ENCODE peak calls at places on chromosomes 12 and 14, in five cellular contexts. H is right lobe of liver; E is HFF-Myc; I is thoracic aorta; W is effector memory CD4-positive, alpha-beta T cell. C is an unnamed sample.

GRCh38 chr14:64826333-64826732 is 53.4 kb downstream of the SPTB start:
- DNase-seq in H (no peak), E (no peak), I (no peak), W (no peak), C (no peak)

GRCh38 chr12:95237315-95237714 is 19.7 kb downstream of the VEZT start:
- DNase-seq in H (no peak), E (no peak), I (no peak), W (no peak), C (no peak)

GRCh38 chr12:112875608-112876007 is 31.2 kb upstream of the OAS1 start:
- DNase-seq in H (no peak), E (no peak), I (no peak), W (no peak), C (no peak)

GRCh38 chr12:19224746-19225145 is 95.2 kb downstream of the PLEKHA5 start:
- DNase-seq in H (no peak), E (no peak), I (no peak), W (no peak), C (no peak)

GRCh38 chr12:106170285-106170684 is 31.5 kb upstream of the NUAK1 start:
- DNase-seq in H (no peak), E (no peak), I (no peak), W (no peak), C (no peak)

GRCh38 chr14:54579606-54580005 is 12.7 kb downstream of the SAMD4A start:
- DNase-seq in H (no peak), E (no peak), I (no peak), W (no peak), C (no peak)

GRCh38 chr12:49664591-49665146 is 41.3 kb downstream of the PRPF40B start:
- DNase-seq in H (no peak), E (no peak), I (no peak), W (no peak), C (no peak)

GRCh38 chr12:52009081-52009751 is 2.5 kb downstream of the TAMALIN start:
- DNase-seq in H (peak), E (no peak), I (no peak), W (no peak), C (no peak)

GRCh38 chr12:75444444-75445136 is 36.0 kb upstream of the GLIPR1 start:
- DNase-seq in H (no peak), E (no peak), I (no peak), W (no peak), C (no peak)

GRCh38 chr12:87441511-87441910 is 587.7 kb downstream of the C12orf50 start:
- DNase-seq in H (no peak), E (no peak), I (no peak), W (no peak), C (no peak)

GRCh38 chr12:27463826-27464554 is 17.5 kb downstream of the SMCO2 start:
- DNase-seq in H (no peak), E (no peak), I (no peak), W (no peak), C (no peak)

GRCh38 chr12:95201056-95201670 is 16.1 kb downstream of the FGD6 start:
- DNase-seq in H (no peak), E (no peak), I (no peak), W (no peak), C (no peak)

GRCh38 chr12:49627752-49628360 is 4.5 kb downstream of the PRPF40B start:
- DNase-seq in H (no peak), E (no peak), I (no peak), W (no peak), C (no peak)

GRCh38 chr14:59283380-59283779 is 94.9 kb downstream of the DAAM1 start:
- DNase-seq in H (no peak), E (no peak), I (no peak), W (no peak), C (no peak)

GRCh38 chr12:130164931-130165330 is 2.7 kb downstream of the FZD10 start:
- DNase-seq in H (no peak), E (no peak), I (no peak), W (no peak), C (no peak)

GRCh38 chr12:105481906-105482305 is 151.4 kb downstream of the C12orf75 start:
- DNase-seq in H (no peak), E (no peak), I (no peak), W (no peak), C (no peak)

GRCh38 chr14:45249847-45250575 is 3.0 kb downstream of the MIS18BP1 start:
- DNase-seq in H (no peak), E (peak), I (no peak), W (no peak), C (no peak)

GRCh38 chr14:64971452-64971889 is 665 bp downstream of the RAB15 start:
- DNase-seq in H (no peak), E (no peak), I (no peak), W (no peak), C (no peak)

GRCh38 chr12:104602426-104602825 is 145.7 kb downstream of the CHST11 start:
- DNase-seq in H (no peak), E (no peak), I (no peak), W (no peak), C (no peak)

GRCh38 chr12:50419112-50419909 is 18.6 kb downstream of the LARP4 start:
- DNase-seq in H (no peak), E (no peak), I (no peak), W (no peak), C (no peak)

GRCh38 chr12:130838951-130839769 is at the start of gene STX2:
- DNase-seq in H (peak), E (peak), I (no peak), W (peak), C (no peak)

GRCh38 chr12:71014180-71014785 is 93.7 kb upstream of the PTPRR start:
- DNase-seq in H (no peak), E (no peak), I (no peak), W (no peak), C (peak)

GRCh38 chr12:133107121-133107520 is 23.0 kb downstream of the ZNF891 start:
- DNase-seq in H (no peak), E (no peak), I (no peak), W (no peak), C (no peak)

GRCh38 chr14:93788557-93789365 is 476 bp upstream of the PRIMA1 start:
- DNase-seq in H (no peak), E (no peak), I (no peak), W (no peak), C (no peak)

GRCh38 chr14:97177016-97177415 is 379.8 kb downstream of the VRK1 start:
- DNase-seq in H (no peak), E (no peak), I (no peak), W (no peak), C (peak)

DNA sequence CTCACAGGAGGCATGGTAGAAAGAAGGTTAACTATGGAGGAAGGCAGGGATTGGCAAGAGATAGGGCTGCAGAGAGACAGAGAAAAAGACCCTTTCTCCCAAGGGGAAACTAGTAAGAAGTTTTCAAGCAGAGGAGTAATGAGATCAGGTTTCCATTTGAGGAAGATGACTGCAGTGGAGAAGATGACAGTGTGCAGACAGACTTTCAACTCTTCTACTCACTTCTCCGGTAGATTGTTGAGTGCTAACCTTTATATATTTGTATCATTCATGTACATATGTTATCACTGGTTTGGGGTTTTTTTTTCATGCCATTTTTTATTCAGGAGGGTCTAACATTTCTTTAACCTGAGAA is 5.9 kb upstream of the B3GNT4 start:
- DNase-seq in H (no peak), E (no peak), I (no peak), W (no peak), C (no peak)
- H3K4me3 ChIP-seq in H (no peak), E (no peak), I (no peak), W (no peak), C (no peak)

GRCh38 chr12:10406725-10407124 is 2.8 kb downstream of the KLRC4 start:
- DNase-seq in H (no peak), E (no peak), I (no peak), W (no peak), C (no peak)

GRCh38 chr12:10400829-10401228 is 8.7 kb downstream of the KLRC4 start:
- DNase-seq in H (no peak), E (no peak), I (no peak), W (no peak), C (no peak)

GRCh38 chr12:10408842-10409241 is 715 bp downstream of the KLRC4 start:
- DNase-seq in H (no peak), E (no peak), I (no peak), W (no peak), C (no peak)

GRCh38 chr12:10405294-10405693 is 4.3 kb downstream of the KLRC4 start:
- DNase-seq in H (no peak), E (no peak), I (no peak), W (no peak), C (no peak)

GRCh38 chr12:10404798-10405197 is 4.8 kb downstream of the KLRC4 start:
- DNase-seq in H (no peak), E (no peak), I (no peak), W (no peak), C (no peak)
- H3K4me3 ChIP-seq in H (no peak), E (no peak), I (no peak), W (no peak), C (no peak)

GRCh38 chr12:120689397-120690082 is 2.6 kb downstream of the MLEC start:
- DNase-seq in H (no peak), E (no peak), I (no peak), W (no peak), C (no peak)

GRCh38 chr12:120690083-120690450 is 3.1 kb downstream of the MLEC start:
- DNase-seq in H (no peak), E (no peak), I (no peak), W (no peak), C (no peak)

GRCh38 chr12:120692524-120693033 is 5.6 kb downstream of the MLEC start:
- DNase-seq in H (no peak), E (no peak), I (no peak), W (no peak), C (no peak)

GRCh38 chr12:120688527-120689071 is 1.6 kb downstream of the MLEC start:
- DNase-seq in H (no peak), E (no peak), I (no peak), W (no peak), C (no peak)

DNA sequence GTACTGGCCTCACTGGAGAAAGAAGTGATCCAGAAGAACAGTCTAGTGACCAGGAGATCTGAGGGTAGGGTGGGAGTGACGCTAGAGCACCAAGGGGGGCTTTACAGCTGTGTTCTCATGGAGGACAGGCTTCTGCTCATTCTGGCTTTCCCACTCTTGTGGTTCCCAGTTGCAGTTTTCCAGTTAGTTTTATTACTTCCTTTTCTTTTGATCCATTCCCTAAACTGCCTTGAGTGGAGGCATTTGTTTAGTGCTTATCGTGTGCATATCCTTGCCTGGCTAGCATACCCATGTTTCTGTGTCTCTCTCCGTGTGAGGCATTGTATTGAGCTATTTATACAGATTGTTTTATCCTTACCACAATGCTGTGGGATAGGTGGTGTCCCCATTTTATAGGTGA is 4.0 kb downstream of the MLEC start:
- DNase-seq in H (no peak), E (no peak), I (no peak), W (no peak), C (no peak)
- H3K4me3 ChIP-seq in H (no peak), E (no peak), I (no peak), W (no peak), C (no peak)

DNA sequence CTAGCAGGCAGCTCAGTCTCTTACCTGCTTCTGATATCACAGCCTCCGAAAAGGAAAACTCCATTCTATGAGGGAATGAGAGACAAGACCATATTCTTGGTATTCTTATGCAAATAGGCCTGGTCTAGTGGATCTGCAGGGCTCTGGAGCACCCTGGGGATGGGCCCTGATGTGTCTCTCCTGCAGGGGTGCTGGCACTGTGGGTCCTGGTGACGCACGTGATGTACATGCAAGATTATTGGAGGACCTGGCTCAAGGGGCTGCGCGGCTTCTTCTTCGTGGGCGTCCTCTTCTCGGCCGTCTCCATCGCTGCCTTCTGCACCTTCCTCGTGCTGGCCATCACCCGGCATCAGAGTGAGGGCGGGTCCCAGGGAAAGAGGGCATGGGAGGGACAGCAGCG is 5.8 kb downstream of the SLC48A1 start:
- DNase-seq in H (no peak), E (no peak), I (no peak), W (no peak), C (no peak)
- H3K4me3 ChIP-seq in H (no peak), E (no peak), I (no peak), W (no peak), C (no peak)

C was measured in LNCaP clone FGC.